ENCODE peak calls at places on chromosomes 6 and 20, in seven cellular contexts. One of them, this sample, is unnamed.

GRCh38 chr6:8536122-8536521 is 100.8 kb upstream of the SLC35B3 start:
- ATAC-seq in WTC11: no peak
- ATAC-seq in gastroesophageal sphincter: no peak
- ATAC-seq in stimulated activated naive CD8-positive, alpha-beta T cell treated with anti-CD3 and anti-CD28 coated beads, Interleukin-15, Interleukin-2, amounts not matched to agents 100 U/mL and 50 U/mL, for 24 hours: no peak
- ATAC-seq in activated CD8-positive, alpha-beta memory T cell treated with anti-CD3 and anti-CD28 coated beads, Interleukin-2, amount 10 ng/mL, durations not matched to agents 7 days and 5 days: no peak
- ATAC-seq in left lung: no peak
- ATAC-seq in gastrocnemius medialis: no peak
- ATAC-seq in this sample: no peak

GRCh38 chr6:45665859-45666258 is 288.1 kb upstream of the SUPT3H start:
- ATAC-seq in stimulated activated naive CD8-positive, alpha-beta T cell treated with anti-CD3 and anti-CD28 coated beads, Interleukin-15, Interleukin-2, amounts not matched to agents 100 U/mL and 50 U/mL, for 24 hours: peak; percentile 25
- ATAC-seq in left lung: no peak
- ATAC-seq in WTC11: no peak
- ATAC-seq in gastrocnemius medialis: no peak
- ATAC-seq in activated CD8-positive, alpha-beta memory T cell treated with anti-CD3 and anti-CD28 coated beads, Interleukin-2, amount 10 ng/mL, durations not matched to agents 7 days and 5 days: no peak
- ATAC-seq in gastroesophageal sphincter: no peak
- ATAC-seq in this sample: peak; percentile 73

GRCh38 chr6:1901556-1901955 is 291.8 kb downstream of the FOXC1 start:
- ATAC-seq in left lung: no peak
- ATAC-seq in activated CD8-positive, alpha-beta memory T cell treated with anti-CD3 and anti-CD28 coated beads, Interleukin-2, amount 10 ng/mL, durations not matched to agents 7 days and 5 days: no peak
- ATAC-seq in stimulated activated naive CD8-positive, alpha-beta T cell treated with anti-CD3 and anti-CD28 coated beads, Interleukin-15, Interleukin-2, amounts not matched to agents 100 U/mL and 50 U/mL, for 24 hours: peak; percentile 85
- ATAC-seq in WTC11: no peak
- ATAC-seq in gastroesophageal sphincter: no peak
- ATAC-seq in gastrocnemius medialis: no peak
- ATAC-seq in this sample: peak; percentile 88

GRCh38 chr6:154469306-154469935 is 41.1 kb downstream of the CNKSR3 start:
- ATAC-seq in WTC11: no peak
- ATAC-seq in activated CD8-positive, alpha-beta memory T cell treated with anti-CD3 and anti-CD28 coated beads, Interleukin-2, amount 10 ng/mL, durations not matched to agents 7 days and 5 days: no peak
- ATAC-seq in gastroesophageal sphincter: no peak
- ATAC-seq in stimulated activated naive CD8-positive, alpha-beta T cell treated with anti-CD3 and anti-CD28 coated beads, Interleukin-15, Interleukin-2, amounts not matched to agents 100 U/mL and 50 U/mL, for 24 hours: no peak
- ATAC-seq in gastrocnemius medialis: no peak
- ATAC-seq in left lung: no peak
- ATAC-seq in this sample: no peak

GRCh38 chr6:43728586-43728985 is 41.0 kb upstream of the MRPS18A start:
- ATAC-seq in WTC11: no peak
- ATAC-seq in gastroesophageal sphincter: no peak
- ATAC-seq in left lung: no peak
- ATAC-seq in gastrocnemius medialis: no peak
- ATAC-seq in activated CD8-positive, alpha-beta memory T cell treated with anti-CD3 and anti-CD28 coated beads, Interleukin-2, amount 10 ng/mL, durations not matched to agents 7 days and 5 days: no peak
- ATAC-seq in stimulated activated naive CD8-positive, alpha-beta T cell treated with anti-CD3 and anti-CD28 coated beads, Interleukin-15, Interleukin-2, amounts not matched to agents 100 U/mL and 50 U/mL, for 24 hours: no peak
- ATAC-seq in this sample: no peak

GRCh38 chr20:11912013-11912663 is 5.6 kb upstream of the BTBD3 start:
- ATAC-seq in gastroesophageal sphincter: no peak
- ATAC-seq in gastrocnemius medialis: no peak
- ATAC-seq in WTC11: peak; percentile 77
- ATAC-seq in left lung: peak; percentile 76
- ATAC-seq in activated CD8-positive, alpha-beta memory T cell treated with anti-CD3 and anti-CD28 coated beads, Interleukin-2, amount 10 ng/mL, durations not matched to agents 7 days and 5 days: no peak
- ATAC-seq in stimulated activated naive CD8-positive, alpha-beta T cell treated with anti-CD3 and anti-CD28 coated beads, Interleukin-15, Interleukin-2, amounts not matched to agents 100 U/mL and 50 U/mL, for 24 hours: no peak
- ATAC-seq in this sample: no peak

GRCh38 chr6:28353981-28354676 is 4.4 kb downstream of the ZKSCAN3 start:
- ATAC-seq in stimulated activated naive CD8-positive, alpha-beta T cell treated with anti-CD3 and anti-CD28 coated beads, Interleukin-15, Interleukin-2, amounts not matched to agents 100 U/mL and 50 U/mL, for 24 hours: no peak
- ATAC-seq in left lung: peak; percentile 26
- ATAC-seq in gastroesophageal sphincter: peak; percentile 40
- ATAC-seq in WTC11: no peak
- ATAC-seq in gastrocnemius medialis: no peak
- ATAC-seq in activated CD8-positive, alpha-beta memory T cell treated with anti-CD3 and anti-CD28 coated beads, Interleukin-2, amount 10 ng/mL, durations not matched to agents 7 days and 5 days: no peak
- ATAC-seq in this sample: no peak

GRCh38 chr6:15997751-15998388 is 131.0 kb upstream of the MYLIP start:
- ATAC-seq in activated CD8-positive, alpha-beta memory T cell treated with anti-CD3 and anti-CD28 coated beads, Interleukin-2, amount 10 ng/mL, durations not matched to agents 7 days and 5 days: no peak
- ATAC-seq in gastroesophageal sphincter: no peak
- ATAC-seq in left lung: no peak
- ATAC-seq in gastrocnemius medialis: no peak
- ATAC-seq in stimulated activated naive CD8-positive, alpha-beta T cell treated with anti-CD3 and anti-CD28 coated beads, Interleukin-15, Interleukin-2, amounts not matched to agents 100 U/mL and 50 U/mL, for 24 hours: no peak
- ATAC-seq in WTC11: no peak
- ATAC-seq in this sample: no peak

GRCh38 chr20:41192575-41192974 is 55.2 kb downstream of the PLCG1 start:
- ATAC-seq in gastroesophageal sphincter: no peak
- ATAC-seq in activated CD8-positive, alpha-beta memory T cell treated with anti-CD3 and anti-CD28 coated beads, Interleukin-2, amount 10 ng/mL, durations not matched to agents 7 days and 5 days: no peak
- ATAC-seq in left lung: no peak
- ATAC-seq in WTC11: peak; percentile 47
- ATAC-seq in gastrocnemius medialis: no peak
- ATAC-seq in stimulated activated naive CD8-positive, alpha-beta T cell treated with anti-CD3 and anti-CD28 coated beads, Interleukin-15, Interleukin-2, amounts not matched to agents 100 U/mL and 50 U/mL, for 24 hours: no peak
- ATAC-seq in this sample: no peak

GRCh38 chr6:41767112-41767946 is 12.4 kb downstream of the FRS3 start:
- ATAC-seq in activated CD8-positive, alpha-beta memory T cell treated with anti-CD3 and anti-CD28 coated beads, Interleukin-2, amount 10 ng/mL, durations not matched to agents 7 days and 5 days: no peak
- ATAC-seq in gastroesophageal sphincter: peak; percentile 70
- ATAC-seq in WTC11: no peak
- ATAC-seq in gastrocnemius medialis: no peak
- ATAC-seq in stimulated activated naive CD8-positive, alpha-beta T cell treated with anti-CD3 and anti-CD28 coated beads, Interleukin-15, Interleukin-2, amounts not matched to agents 100 U/mL and 50 U/mL, for 24 hours: no peak
- ATAC-seq in left lung: peak; percentile 67
- ATAC-seq in this sample: no peak

GRCh38 chr6:45637611-45638257 is 260.0 kb upstream of the SUPT3H start:
- ATAC-seq in activated CD8-positive, alpha-beta memory T cell treated with anti-CD3 and anti-CD28 coated beads, Interleukin-2, amount 10 ng/mL, durations not matched to agents 7 days and 5 days: no peak
- ATAC-seq in gastroesophageal sphincter: no peak
- ATAC-seq in gastrocnemius medialis: peak; percentile 19
- ATAC-seq in WTC11: no peak
- ATAC-seq in left lung: no peak
- ATAC-seq in stimulated activated naive CD8-positive, alpha-beta T cell treated with anti-CD3 and anti-CD28 coated beads, Interleukin-15, Interleukin-2, amounts not matched to agents 100 U/mL and 50 U/mL, for 24 hours: no peak
- ATAC-seq in this sample: no peak

GRCh38 chr20:46118481-46119020 is 437 bp downstream of the CD40 start:
- ATAC-seq in activated CD8-positive, alpha-beta memory T cell treated with anti-CD3 and anti-CD28 coated beads, Interleukin-2, amount 10 ng/mL, durations not matched to agents 7 days and 5 days: peak; percentile 32
- ATAC-seq in left lung: peak; percentile 74
- ATAC-seq in gastroesophageal sphincter: peak; percentile 66
- ATAC-seq in stimulated activated naive CD8-positive, alpha-beta T cell treated with anti-CD3 and anti-CD28 coated beads, Interleukin-15, Interleukin-2, amounts not matched to agents 100 U/mL and 50 U/mL, for 24 hours: peak; percentile 21
- ATAC-seq in gastrocnemius medialis: peak; percentile 38
- ATAC-seq in WTC11: peak; percentile 87
- ATAC-seq in this sample: peak; percentile 55

GRCh38 chr6:109676724-109677123 is 14.3 kb downstream of the AK9 start:
- ATAC-seq in left lung: no peak
- ATAC-seq in activated CD8-positive, alpha-beta memory T cell treated with anti-CD3 and anti-CD28 coated beads, Interleukin-2, amount 10 ng/mL, durations not matched to agents 7 days and 5 days: no peak
- ATAC-seq in gastrocnemius medialis: no peak
- ATAC-seq in stimulated activated naive CD8-positive, alpha-beta T cell treated with anti-CD3 and anti-CD28 coated beads, Interleukin-15, Interleukin-2, amounts not matched to agents 100 U/mL and 50 U/mL, for 24 hours: no peak
- ATAC-seq in gastroesophageal sphincter: no peak
- ATAC-seq in WTC11: no peak
- ATAC-seq in this sample: no peak

GRCh38 chr6:119986934-119987549 is 637.5 kb upstream of the MAN1A1 start:
- ATAC-seq in gastrocnemius medialis: no peak
- ATAC-seq in WTC11: peak; percentile 89
- ATAC-seq in stimulated activated naive CD8-positive, alpha-beta T cell treated with anti-CD3 and anti-CD28 coated beads, Interleukin-15, Interleukin-2, amounts not matched to agents 100 U/mL and 50 U/mL, for 24 hours: no peak
- ATAC-seq in left lung: no peak
- ATAC-seq in gastroesophageal sphincter: peak; percentile 34
- ATAC-seq in activated CD8-positive, alpha-beta memory T cell treated with anti-CD3 and anti-CD28 coated beads, Interleukin-2, amount 10 ng/mL, durations not matched to agents 7 days and 5 days: no peak
- ATAC-seq in this sample: no peak